ENCODE peak calls at places on chromosome 20, in ten cellular contexts. D is heart right ventricle, L is Caco-2, Z is brain microvascular endothelial cell, J is transverse colon, H is BJ, E is spleen, F is suprapubic skin, S is Peyer's patch, U is ascending aorta. N is an unnamed sample. For H3K27me3, the result is how much of the 10 kb centered on the place peaks cover.

GRCh38 chr20:20525214-20525613 is 157.3 kb downstream of the INSM1 start:
- DNase-seq in E (no peak), D (no peak), J (no peak), U (no peak), Z (no peak), S (no peak), H (no peak), F (no peak), L (no peak), N (no peak)

GRCh38 chr20:46994341-46994740 is 99.7 kb downstream of the EYA2 start:
- DNase-seq in D (no peak), L (no peak), S (peak), Z (no peak), U (no peak), E (peak), F (no peak), J (peak), H (no peak), N (no peak)

GRCh38 chr20:57062696-57063270 is 203.7 kb downstream of the BMP7 start:
- DNase-seq in F (no peak), J (no peak), H (no peak), D (no peak), U (no peak), Z (no peak), L (peak), S (no peak), E (no peak), N (no peak)

GRCh38 chr20:54122189-54122588 is 51.6 kb downstream of the CYP24A1 start:
- DNase-seq in F (no peak), L (no peak), E (no peak), U (no peak), S (no peak), J (no peak), H (no peak), Z (no peak), D (no peak), N (peak)

GRCh38 chr20:50699688-50700087 is 8.3 kb upstream of the RIPOR3 start:
- DNase-seq in E (no peak), U (no peak), S (no peak), D (no peak), J (no peak), L (no peak), Z (no peak), H (no peak), F (no peak), N (no peak)

GRCh38 chr20:24781061-24781980 is 167.7 kb upstream of the CST7 start:
- DNase-seq in Z (no peak), H (no peak), U (peak), F (peak), J (no peak), S (peak), E (peak), D (no peak), L (peak), N (no peak)

GRCh38 chr20:36173451-36173933 is 19.0 kb downstream of the EPB41L1 start:
- DNase-seq in D (no peak), Z (peak), U (no peak), E (no peak), S (no peak), F (no peak), L (no peak), J (no peak), H (no peak), N (no peak)

GRCh38 chr20:19539191-19539590 is 218.9 kb upstream of the RIN2 start:
- DNase-seq in H (no peak), L (no peak), J (no peak), S (no peak), Z (no peak), E (no peak), D (no peak), U (no peak), F (no peak), N (no peak)

GRCh38 chr20:35263609-35264223 is 14.2 kb downstream of the MMP24OS start:
- DNase-seq in J (no peak), E (no peak), H (no peak), D (no peak), Z (no peak), S (no peak), U (no peak), F (no peak), L (peak), N (no peak)

GRCh38 chr20:44031822-44032582 is 117.3 kb downstream of the TOX2 start:
- DNase-seq in U (peak), L (peak), J (no peak), E (no peak), D (no peak), F (no peak), S (no peak), Z (no peak), H (no peak), N (no peak)

GRCh38 chr20:59322813-59323469 is 22.5 kb downstream of the EDN3 start:
- DNase-seq in H (no peak), J (no peak), Z (no peak), S (no peak), L (no peak), D (no peak), F (no peak), U (no peak), E (no peak), N (no peak)
- TF ChIP-seq CTCF in H (no peak), J (no peak), Z (no peak), S (no peak), L (no peak), D (no peak), F (no peak), U (no peak), E (no peak), N (no peak)

DNA sequence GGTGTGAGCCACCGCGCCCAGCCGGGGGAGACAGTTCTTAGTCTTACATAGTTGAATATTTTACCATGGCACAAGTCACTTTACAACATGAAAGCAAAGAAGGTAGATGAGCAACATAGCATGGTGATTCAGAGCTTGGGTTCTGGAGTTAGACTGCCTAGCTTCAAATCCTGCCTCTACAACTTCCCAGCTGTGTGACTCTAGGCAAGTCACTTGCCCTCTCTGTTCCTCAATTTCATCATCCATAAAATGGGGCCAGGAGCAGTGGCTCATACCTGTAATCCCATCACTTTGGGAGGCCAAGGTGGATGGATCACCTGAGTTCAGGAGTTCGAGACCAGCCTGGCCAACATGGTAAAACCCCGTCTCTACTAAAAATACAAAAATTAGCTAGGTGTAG is 26.3 kb downstream of the HCK start:
- DNase-seq in H (no peak), E (no peak), F (no peak), S (no peak), U (no peak), L (no peak), J (no peak), D (no peak), Z (no peak), N (no peak)
- H3K27me3 ChIP-seq in H (under half), E (under half), F (under half), S (under half), U (under half), L (under half), J (under half), D (under half), Z (under half), N (under half)

GRCh38 chr20:10541668-10542411 is 106.7 kb downstream of the SLX4IP start:
- DNase-seq in H (no peak), S (no peak), F (no peak), Z (no peak), D (no peak), U (no peak), J (no peak), E (no peak), L (no peak), N (no peak)

GRCh38 chr20:10538768-10539167 is 103.7 kb downstream of the SLX4IP start:
- DNase-seq in D (no peak), Z (no peak), L (no peak), J (no peak), U (no peak), E (no peak), F (no peak), S (no peak), H (no peak), N (no peak)

GRCh38 chr20:10537850-10538480 is 102.9 kb downstream of the SLX4IP start:
- DNase-seq in Z (peak), S (no peak), F (no peak), U (no peak), J (no peak), E (no peak), L (no peak), H (no peak), D (no peak), N (no peak)

GRCh38 chr20:10539818-10540553 is 104.9 kb downstream of the SLX4IP start:
- DNase-seq in U (no peak), D (no peak), Z (no peak), E (no peak), L (no peak), J (no peak), S (no peak), F (no peak), H (no peak), N (no peak)

DNA sequence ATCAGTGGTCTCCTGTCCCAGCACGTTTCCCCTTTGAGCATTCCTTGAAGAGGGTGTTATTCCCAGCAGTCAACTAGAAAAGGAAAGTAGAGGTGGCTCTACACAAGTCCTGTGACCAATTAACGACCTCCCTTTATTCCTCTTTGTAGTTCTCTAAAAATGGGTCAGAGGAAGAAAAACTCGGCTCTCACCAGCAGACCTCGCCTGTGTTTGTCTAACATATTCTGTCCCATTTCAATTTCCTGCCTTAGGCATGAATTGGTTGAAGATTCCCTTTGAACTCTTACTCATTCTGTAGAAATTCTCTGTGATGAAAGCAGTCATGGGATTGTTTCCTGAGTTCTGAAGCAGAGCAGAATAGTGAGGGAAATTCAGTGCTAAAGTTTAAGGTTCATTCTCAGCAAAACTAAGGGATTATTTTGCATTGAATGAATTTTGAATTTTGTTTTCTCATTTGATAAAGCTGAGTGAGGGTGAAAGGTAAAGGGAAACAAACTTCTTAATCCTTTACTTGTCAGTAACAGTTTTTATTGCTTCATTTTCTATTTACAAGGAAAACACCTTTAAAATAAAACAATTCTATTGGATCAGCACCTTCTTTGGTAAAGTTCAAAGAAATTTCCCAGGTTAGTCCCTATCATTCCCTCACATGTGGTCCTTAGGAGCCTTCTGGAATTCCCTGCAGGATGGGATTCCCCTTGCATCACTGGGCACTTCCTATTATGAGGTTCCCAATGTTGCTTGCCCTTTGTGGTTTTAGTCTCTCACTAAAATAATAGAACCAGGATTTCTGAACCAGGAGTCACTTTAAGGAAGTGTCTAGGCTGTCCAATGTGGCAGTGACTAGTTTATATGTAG is 105.8 kb downstream of the SLX4IP start:
- DNase-seq in H (peak), Z (peak), U (no peak), F (no peak), S (no peak), L (no peak), J (no peak), E (no peak), D (no peak), N (peak)
- H3K4me3 ChIP-seq in H (no peak), Z (peak), U (no peak), F (no peak), S (no peak), L (no peak), J (no peak), E (no peak), D (no peak), N (no peak)

GRCh38 chr20:39112196-39112743 is 150.1 kb downstream of the DHX35 start:
- DNase-seq in E (no peak), U (no peak), L (peak), D (peak), Z (peak), H (no peak), J (peak), S (no peak), F (no peak), N (no peak)
- TF ChIP-seq CTCF in E (no peak), U (no peak), L (peak), D (peak), Z (peak), H (peak), J (peak), S (no peak), F (peak), N (peak)

GRCh38 chr20:2340136-2340535 is 40.6 kb upstream of the TGM6 start:
- DNase-seq in F (no peak), J (no peak), S (no peak), U (no peak), D (no peak), H (no peak), Z (no peak), L (no peak), E (no peak), N (no peak)
- H3K27me3 ChIP-seq in F (under half), J (under half), S (under half), U (under half), D (under half), H (under half), Z (under half), L (under half), E (under half), N (under half)

DNA sequence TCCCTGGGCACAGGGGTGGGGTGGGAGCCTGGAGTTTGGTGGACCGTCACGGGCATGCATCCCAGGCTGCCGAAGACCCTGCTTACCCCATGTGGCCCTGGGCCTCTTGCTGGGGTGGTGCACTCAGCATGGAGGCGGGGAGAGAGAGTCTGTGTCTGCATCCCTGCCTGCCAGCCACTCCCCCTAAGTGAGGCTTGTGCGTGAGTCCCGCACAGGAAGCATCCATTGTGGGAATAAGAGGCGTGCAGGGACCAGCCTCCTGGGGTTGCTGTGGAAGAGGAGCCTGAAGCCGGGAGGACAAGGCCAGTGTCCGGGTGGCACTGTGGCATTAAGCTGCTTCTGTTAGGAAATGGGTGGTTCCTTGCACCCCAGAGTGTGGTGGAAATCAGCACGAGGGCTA is 35.5 kb downstream of the CDH4 start:
- DNase-seq in S (no peak), D (no peak), F (no peak), J (no peak), H (no peak), U (no peak), E (peak), L (no peak), Z (no peak), N (no peak)
- H3K4me3 ChIP-seq in S (no peak), D (no peak), F (no peak), J (no peak), H (no peak), U (no peak), E (no peak), L (no peak), Z (no peak), N (no peak)

GRCh38 chr20:61918548-61918947 is 147.1 kb downstream of the TAF4 start:
- DNase-seq in Z (no peak), H (no peak), S (no peak), F (no peak), D (no peak), E (no peak), J (no peak), U (no peak), L (no peak), N (no peak)
- TF ChIP-seq CTCF in Z (peak), H (no peak), S (no peak), F (no peak), D (no peak), E (no peak), J (no peak), U (no peak), L (peak), N (no peak)

DNA sequence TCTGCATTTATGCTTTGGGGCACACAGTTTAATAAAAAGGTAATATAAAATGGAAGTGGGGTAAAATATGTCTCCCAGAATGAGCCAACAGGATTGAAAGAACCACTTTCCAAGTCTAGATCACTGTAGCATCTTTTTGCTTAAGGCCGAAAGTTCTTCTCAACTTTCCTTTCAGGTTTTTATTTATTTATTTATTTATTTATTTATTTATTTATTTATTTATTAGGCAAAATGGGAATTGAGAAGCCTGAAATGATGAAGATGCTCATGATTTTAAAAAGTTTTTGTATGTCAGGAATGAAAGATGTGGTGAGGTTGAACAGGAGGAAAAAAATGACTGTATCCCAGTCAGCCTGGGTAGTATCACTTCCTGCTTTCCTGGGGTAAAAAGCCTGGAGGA is 24.0 kb downstream of the TSHZ2 start:
- DNase-seq in D (no peak), F (no peak), E (no peak), S (no peak), J (no peak), H (no peak), Z (no peak), U (no peak), L (no peak), N (no peak)
- H3K27me3 ChIP-seq in D (under half), F (under half), E (under half), S (under half), J (under half), H (under half), Z (under half), U (under half), L (under half), N (under half)